ENCODE peak calls at places on chromosomes 4 and X, in nine cellular contexts. G is mucosa of gallbladder, Q is GM23338, Z is heart right ventricle, C is NCI-H2081, D is LNCaP clone FGC, J is kidney, O is AML-193, V is GM03348. A is an unnamed sample.

GRCh38 chr4:2256156-2256731 is 5.7 kb downstream of the MXD4 start:
- DNase-seq in D (no peak), Z (peak), Q (no peak), G (peak), J (peak), V (no peak), O (no peak), C (no peak), A (peak)

GRCh38 chr4:123588631-123589223 is 192.1 kb downstream of the SPRY1 start:
- DNase-seq in V (no peak), Z (no peak), G (peak), Q (no peak), C (peak), D (no peak), J (no peak), O (no peak), A (no peak)

GRCh38 chrX:134377537-134377936 is 82.4 kb upstream of the HPRT1 start:
- DNase-seq in Z (no peak), C (no peak), Q (no peak), V (peak), D (peak), J (no peak), O (peak), G (no peak), A (no peak)

GRCh38 chr4:95061220-95061619 is 303.5 kb downstream of the BMPR1B start:
- DNase-seq in O (no peak), G (no peak), V (peak), J (no peak), D (no peak), Z (no peak), Q (peak), C (no peak), A (no peak)

GRCh38 chr4:169220446-169220845 is 50.3 kb downstream of the SH3RF1 start:
- DNase-seq in J (no peak), O (no peak), Z (no peak), V (no peak), D (no peak), G (no peak), C (no peak), Q (no peak), A (no peak)

GRCh38 chr4:89031272-89031671 is 25.7 kb downstream of the FAM13A start:
- DNase-seq in Q (no peak), V (no peak), J (no peak), D (no peak), Z (no peak), G (no peak), C (no peak), O (no peak), A (no peak)

GRCh38 chr4:104286867-104287266 is 207.8 kb downstream of the CXXC4 start:
- DNase-seq in Q (no peak), J (no peak), D (no peak), O (no peak), V (no peak), Z (no peak), G (no peak), C (no peak), A (no peak)

GRCh38 chr4:20445933-20446723 is 194.4 kb downstream of the SLIT2 start:
- DNase-seq in J (no peak), D (no peak), O (no peak), G (no peak), C (no peak), Q (no peak), Z (no peak), V (no peak), A (no peak)

GRCh38 chr4:113101669-113102068 is 52.2 kb downstream of the ANK2 start:
- DNase-seq in G (no peak), J (no peak), C (no peak), V (peak), Z (no peak), O (no peak), Q (no peak), D (no peak), A (no peak)

GRCh38 chr4:1658146-1658545 is 26.0 kb downstream of the FAM53A start:
- DNase-seq in O (no peak), Z (no peak), J (no peak), C (no peak), Q (no peak), G (no peak), V (no peak), D (no peak), A (no peak)

GRCh38 chr4:84878090-84878489 is 88.4 kb downstream of the WDFY3 start:
- DNase-seq in O (no peak), Z (no peak), J (no peak), D (no peak), C (no peak), G (no peak), Q (no peak), V (peak), A (no peak)

GRCh38 chrX:49184294-49185061 is 1.7 kb downstream of the PRICKLE3 start:
- DNase-seq in D (no peak), Q (peak), O (no peak), C (peak), Z (peak), G (peak), J (peak), V (peak), A (peak)

GRCh38 chr4:186723207-186724047 is at the start of gene FAT1:
- DNase-seq in G (peak), J (peak), O (no peak), D (no peak), Q (peak), C (peak), Z (peak), V (peak), A (peak)

GRCh38 chr4:139242511-139243051 is 37.4 kb downstream of the MGARP start:
- DNase-seq in J (no peak), O (no peak), D (no peak), V (peak), Z (no peak), Q (no peak), C (no peak), G (no peak), A (no peak)

GRCh38 chrX:1336331-1337143 is at the start of gene IL3RA:
- DNase-seq in G (peak), C (no peak), D (no peak), O (peak), V (peak), Q (no peak), J (peak), Z (no peak), A (peak)

GRCh38 chr4:140659935-140660710 is 91.4 kb upstream of the UCP1 start:
- DNase-seq in O (no peak), C (no peak), Z (no peak), V (no peak), D (no peak), G (no peak), J (no peak), Q (no peak), A (no peak)

GRCh38 chr4:1400861-1401408 is 5.3 kb downstream of the NKX1-1 start:
- DNase-seq in C (no peak), Q (no peak), G (no peak), O (no peak), J (peak), Z (no peak), V (no peak), D (no peak), A (peak)

GRCh38 chrX:10932842-10933440 is 178.2 kb upstream of the HCCS start:
- DNase-seq in Q (no peak), C (no peak), Z (no peak), G (no peak), J (no peak), D (no peak), O (no peak), V (no peak), A (no peak)

GRCh38 chr4:114208747-114209146 is 229.3 kb upstream of the ARSJ start:
- DNase-seq in V (no peak), D (no peak), Q (no peak), C (no peak), J (no peak), G (no peak), Z (no peak), O (no peak), A (no peak)

GRCh38 chrX:104156630-104157529 is at the start of gene SLC25A53:
- DNase-seq in D (peak), C (peak), Z (peak), O (peak), V (peak), Q (peak), G (peak), J (peak), A (peak)

GRCh38 chr4:20172070-20172760 is 79.5 kb upstream of the SLIT2 start:
- DNase-seq in V (peak), D (no peak), C (no peak), Z (no peak), G (no peak), J (no peak), O (no peak), Q (no peak), A (no peak)

GRCh38 chr4:4862665-4863482 is 3.4 kb downstream of the MSX1 start:
- DNase-seq in V (no peak), D (no peak), Z (no peak), O (no peak), C (no peak), Q (peak), J (peak), G (no peak), A (peak)

GRCh38 chr4:113026556-113026955 is 22.9 kb upstream of the ANK2 start:
- DNase-seq in C (no peak), D (no peak), V (peak), J (no peak), O (no peak), Q (no peak), G (no peak), Z (no peak), A (no peak)

GRCh38 chr4:120611092-120611491 is 311.4 kb downstream of the PRDM5 start:
- DNase-seq in V (no peak), Q (no peak), J (no peak), O (no peak), Z (no peak), G (no peak), D (no peak), C (no peak), A (no peak)

GRCh38 chrX:12441376-12442128 is 303.3 kb downstream of the FRMPD4 start:
- DNase-seq in C (no peak), G (no peak), Z (no peak), J (no peak), Q (no peak), V (peak), D (no peak), O (no peak), A (no peak)

GRCh38 chrX:97751735-97752134 is 868.0 kb downstream of the RPA4 start:
- DNase-seq in V (no peak), J (no peak), Z (no peak), G (no peak), Q (no peak), O (no peak), C (no peak), D (no peak), A (no peak)

GRCh38 chr4:55172694-55173287 is 47.4 kb upstream of the KDR start:
- DNase-seq in Z (peak), C (no peak), J (peak), O (no peak), Q (no peak), V (no peak), G (no peak), D (no peak), A (no peak)

GRCh38 chr4:7151668-7152227 is 40.6 kb upstream of the SORCS2 start:
- DNase-seq in J (no peak), G (no peak), O (no peak), Z (no peak), Q (no peak), V (no peak), D (no peak), C (no peak), A (no peak)

GRCh38 chrX:30824275-30824674 is 64.8 kb downstream of the TAB3 start:
- DNase-seq in D (no peak), O (no peak), V (no peak), J (no peak), Z (no peak), G (no peak), C (no peak), Q (no peak), A (no peak)

GRCh38 chrX:24146283-24146865 is 3.2 kb upstream of the ZFX start:
- DNase-seq in G (no peak), V (no peak), C (no peak), O (no peak), D (no peak), J (no peak), Z (no peak), Q (no peak), A (no peak)

A was measured in heart left ventricle.